ENCODE peak calls at places on chromosomes 7 and 10, in four cellular contexts. G is IMR-90; L is hepatocyte; N is CD8-positive, alpha-beta T cell. Y is an unnamed sample. For H3K27me3 and H3K4me1, the result is how much of the 10 kb centered on the place peaks cover.

GRCh38 chr10:97350138-97350537 is 15.6 kb upstream of the FRAT2 start:
- DNase-seq in L (no peak), G (no peak), N (no peak), Y (no peak)

GRCh38 chr7:75937958-75938786 is 23.2 kb downstream of the POR start:
- DNase-seq in G (peak), L (peak), N (no peak), Y (peak)

GRCh38 chr10:45466784-45467183 is 92.8 kb downstream of the ALOX5 start:
- DNase-seq in L (no peak), N (no peak), G (no peak), Y (no peak)

GRCh38 chr7:44184221-44184873 is 4.9 kb downstream of the GCK start:
- DNase-seq in G (peak), N (no peak), L (peak), Y (no peak)

GRCh38 chr7:2138146-2138765 is 94.5 kb downstream of the MAD1L1 start:
- DNase-seq in G (no peak), N (peak), L (no peak), Y (no peak)

GRCh38 chr10:79241990-79242619 is 105.2 kb upstream of the PPIF start:
- DNase-seq in L (peak), G (peak), N (peak), Y (no peak)

GRCh38 chr7:130009848-130010688 is 41.1 kb downstream of the ZC3HC1 start:
- DNase-seq in N (no peak), G (peak), L (peak), Y (peak)

GRCh38 chr10:53690556-53691240 is 918.1 kb upstream of the MBL2 start:
- DNase-seq in L (no peak), G (no peak), N (no peak), Y (no peak)

GRCh38 chr7:101792051-101792651 is 25.3 kb upstream of the CUX1 start:
- DNase-seq in L (peak), G (no peak), N (no peak), Y (no peak)

GRCh38 chr10:7896297-7896696 is 78.0 kb downstream of the TAF3 start:
- DNase-seq in N (no peak), G (no peak), L (no peak), Y (no peak)

GRCh38 chr7:114631249-114631822 is 216.7 kb downstream of the FOXP2 start:
- DNase-seq in L (no peak), N (no peak), G (no peak), Y (no peak)

GRCh38 chr7:108135446-108136190 is 5.5 kb upstream of the LAMB4 start:
- DNase-seq in N (no peak), G (no peak), L (no peak), Y (no peak)

GRCh38 chr7:122327969-122328368 is 23.4 kb upstream of the FEZF1 start:
- DNase-seq in L (no peak), N (no peak), G (no peak), Y (no peak)

GRCh38 chr10:110432084-110432483 is 65.6 kb upstream of the DUSP5 start:
- DNase-seq in G (no peak), L (no peak), N (no peak), Y (peak)

GRCh38 chr7:149776305-149776704 is 2.9 kb upstream of the ZNF467 start:
- DNase-seq in L (no peak), N (no peak), G (peak), Y (no peak)

GRCh38 chr7:66558201-66558641 is 70.5 kb upstream of the KCTD7 start:
- DNase-seq in L (no peak), G (no peak), N (no peak), Y (no peak)

GRCh38 chr10:79142064-79142491 is 73.3 kb downstream of the ZMIZ1 start:
- DNase-seq in G (peak), N (no peak), L (no peak), Y (no peak)

GRCh38 chr7:137804819-137805218 is 42.0 kb downstream of the DGKI start:
- DNase-seq in N (no peak), L (no peak), G (peak), Y (no peak)

GRCh38 chr7:12570148-12570528 is 382 bp upstream of the SCIN start:
- DNase-seq in L (peak), G (no peak), N (no peak), Y (no peak)

GRCh38 chr10:60810437-60811182 is 32.3 kb downstream of the CDK1 start:
- DNase-seq in N (no peak), G (peak), L (peak), Y (no peak)

GRCh38 chr10:73076361-73077183 is 20.1 kb downstream of the P4HA1 start:
- DNase-seq in N (no peak), L (peak), G (peak), Y (no peak)

GRCh38 chr10:133476641-133476990 is 22.9 kb downstream of the SCART1 start:
- DNase-seq in L (no peak), G (no peak), N (no peak), Y (no peak)

GRCh38 chr7:24834150-24834798 is 77.0 kb upstream of the GSDME start:
- DNase-seq in G (no peak), L (no peak), N (no peak), Y (no peak)

GRCh38 chr7:37448057-37448636 is 517 bp downstream of the ELMO1 start:
- DNase-seq in L (no peak), N (peak), G (no peak), Y (no peak)

GRCh38 chr7:73704640-73705550 is 14.6 kb downstream of the STX1A start:
- DNase-seq in L (peak), G (peak), N (no peak), Y (no peak)

GRCh38 chr7:131071786-131072504 is 255.7 kb upstream of the MKLN1 start:
- DNase-seq in L (no peak), G (peak), N (no peak), Y (no peak)

GRCh38 chr10:1132584-1132983 is 76.4 kb downstream of the WDR37 start:
- DNase-seq in L (no peak), N (no peak), G (no peak), Y (no peak)

GRCh38 chr10:43852141-43852540 is 203.5 kb upstream of the ZNF32 start:
- DNase-seq in G (no peak), N (no peak), L (no peak), Y (no peak)

GRCh38 chr10:102642553-102643345 is 1.5 kb upstream of the TRIM8 start:
- DNase-seq in N (peak), L (peak), G (peak), Y (peak)

GRCh38 chr10:121927361-121927840 is 430 bp downstream of the ATE1 start:
- DNase-seq in G (peak), N (no peak), L (peak), Y (peak)

GRCh38 chr10:29651767-29652166 is 17.0 kb upstream of the SVIL start:
- DNase-seq in G (no peak), L (no peak), N (no peak), Y (no peak)

GRCh38 chr10:48659790-48660189 is 24.9 kb upstream of the WDFY4 start:
- DNase-seq in G (no peak), N (no peak), L (no peak), Y (no peak)

GRCh38 chr7:30502470-30503251 is 2.0 kb downstream of the GGCT start:
- DNase-seq in N (no peak), G (no peak), L (no peak), Y (no peak)

GRCh38 chr7:148929176-148929575 is 45.1 kb upstream of the EZH2 start:
- DNase-seq in N (no peak), G (no peak), L (no peak), Y (no peak)

GRCh38 chr10:120971671-120972070 is 120.5 kb downstream of the WDR11 start:
- DNase-seq in G (no peak), N (no peak), L (no peak), Y (no peak)

GRCh38 chr7:20581956-20582355 is 33.5 kb upstream of the ABCB5 start:
- DNase-seq in G (no peak), N (no peak), L (no peak), Y (no peak)

GRCh38 chr7:3120513-3120912 is 76.8 kb upstream of the CARD11 start:
- DNase-seq in L (no peak), N (no peak), G (no peak), Y (no peak)

GRCh38 chr10:104925232-104925851 is 284.3 kb downstream of the SORCS3 start:
- DNase-seq in L (peak), N (peak), G (no peak), Y (peak)

GRCh38 chr7:155291045-155291530 is 6.6 kb upstream of the INSIG1 start:
- DNase-seq in G (peak), L (peak), N (no peak), Y (peak)

GRCh38 chr7:93115796-93116195 is 2.0 kb downstream of the SAMD9 start:
- DNase-seq in N (no peak), G (peak), L (no peak), Y (no peak)

DNA sequence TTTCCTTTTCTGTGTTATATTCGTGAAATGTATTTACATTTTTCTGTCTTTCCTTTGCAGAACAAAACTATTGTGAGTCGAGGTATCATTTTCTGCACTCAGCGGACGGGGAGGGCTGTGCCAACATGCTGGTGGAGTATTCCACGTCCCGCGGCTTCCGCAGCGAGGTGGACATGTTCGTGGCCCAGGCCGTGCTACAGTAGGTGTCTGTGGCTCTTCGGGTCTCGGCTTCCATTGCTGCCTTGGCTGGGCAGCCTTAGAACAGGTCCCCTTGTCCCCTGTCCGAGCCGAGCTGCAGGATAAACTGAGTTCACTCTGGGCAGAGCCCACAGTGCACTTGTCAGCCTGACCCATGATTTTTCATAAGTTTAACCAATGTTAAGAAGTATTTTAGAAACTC is 14.5 kb downstream of the GET4 start:
- DNase-seq in N (no peak), L (no peak), G (no peak), Y (no peak)
- H3K27me3 ChIP-seq in N (under half), L (under half), G (under half), Y (under half)

GRCh38 chr7:112080974-112081373 is 125.2 kb downstream of the DOCK4 start:
- DNase-seq in G (peak), L (no peak), N (no peak), Y (no peak)
- H3K4me1 ChIP-seq in G (under half), L (under half), N (under half), Y (under half)

GRCh38 chr7:27108390-27109127 is 6.1 kb upstream of the HOXA2 start:
- DNase-seq in G (peak), L (no peak), N (no peak), Y (no peak)

GRCh38 chr7:27110977-27111752 is 8.7 kb upstream of the HOXA2 start:
- DNase-seq in G (peak), L (no peak), N (no peak), Y (no peak)

GRCh38 chr7:27111753-27112277 is 9.3 kb upstream of the HOXA2 start:
- DNase-seq in L (no peak), G (peak), N (no peak), Y (no peak)

GRCh38 chr7:27109533-27110162 is 7.2 kb upstream of the HOXA2 start:
- DNase-seq in L (no peak), G (peak), N (no peak), Y (no peak)

DNA sequence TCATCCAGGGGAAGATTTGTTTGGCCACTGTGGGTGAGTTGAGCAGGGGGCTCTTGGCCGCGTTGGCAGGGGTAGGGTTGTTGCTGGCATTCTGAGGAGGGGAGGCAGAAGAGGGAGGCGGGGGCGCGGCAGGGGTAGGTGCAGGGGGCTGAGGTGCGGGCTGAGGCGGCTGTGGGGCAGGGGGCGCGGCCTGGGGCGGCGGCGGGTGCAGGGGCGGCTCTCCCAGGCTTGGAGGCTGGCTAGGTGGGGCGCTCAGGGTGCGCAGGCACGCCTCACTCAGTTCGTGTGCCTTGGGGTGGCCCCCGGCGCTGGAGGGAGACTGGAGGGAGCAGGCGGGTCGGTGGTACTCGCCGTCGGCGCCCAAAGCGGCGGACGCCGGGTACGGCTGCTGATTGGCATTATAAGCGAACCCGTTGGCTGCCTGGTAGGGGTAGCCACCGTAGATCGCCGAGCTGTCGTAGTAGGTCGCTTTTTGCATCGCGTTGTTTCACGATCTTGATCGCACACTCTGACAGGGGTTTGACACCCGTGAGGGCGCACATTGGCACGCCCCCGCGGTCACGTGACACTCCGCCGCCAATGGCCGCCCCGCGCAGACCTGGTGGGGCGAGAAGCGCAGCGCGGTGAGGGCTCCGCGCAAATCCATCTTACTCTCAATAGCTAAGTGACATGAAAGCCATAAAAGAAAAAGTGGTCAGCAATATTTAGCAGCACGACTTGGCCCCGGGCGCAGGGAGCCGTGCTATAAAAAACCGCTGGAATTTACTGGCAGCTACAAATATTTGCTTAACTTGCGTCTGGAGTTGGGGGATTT is 7.9 kb upstream of the HOXA2 start:
- DNase-seq in G (peak), L (peak), N (no peak), Y (peak)
- H3K27me3 ChIP-seq in G (under half), L (half or more), N (under half), Y (under half)

GRCh38 chr7:120472892-120473291 is 199.9 kb downstream of the KCND2 start:
- DNase-seq in L (no peak), G (no peak), N (no peak), Y (no peak)
- H3K4me1 ChIP-seq in L (under half), G (under half), N (under half), Y (under half)

DNA sequence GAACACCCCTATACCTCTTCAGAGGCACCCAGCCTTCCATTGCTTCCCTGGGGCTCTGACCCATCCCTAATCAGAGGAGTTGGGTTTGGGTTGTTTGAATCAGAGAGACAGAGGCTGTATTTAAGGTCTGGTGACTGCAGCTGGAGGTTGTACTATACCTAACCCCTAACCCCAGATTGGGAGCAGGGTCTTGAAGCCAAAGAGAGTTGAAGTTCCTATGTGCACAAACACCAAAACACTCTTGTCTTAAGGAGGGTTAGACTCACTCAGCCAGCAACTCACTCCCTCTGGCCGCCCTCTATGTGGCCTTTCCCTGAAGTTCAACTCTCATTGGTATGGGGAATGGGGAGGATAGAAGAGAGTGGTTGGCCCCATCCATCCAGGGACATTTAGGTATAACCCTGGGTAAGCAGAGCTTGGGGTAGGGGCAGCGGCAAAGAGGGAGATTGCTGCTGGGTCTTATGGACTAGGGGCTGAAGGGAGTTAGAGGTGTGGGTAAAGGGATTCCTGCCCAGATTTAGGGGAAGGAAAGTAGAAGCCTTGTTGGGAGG is 80.0 kb downstream of the PAX2 start:
- DNase-seq in G (no peak), L (no peak), N (no peak), Y (no peak)
- H3K27me3 ChIP-seq in G (half or more), L (half or more), N (under half), Y (under half)

GRCh38 chr7:28177836-28178235 is 2.8 kb downstream of the JAZF1 start:
- DNase-seq in N (no peak), G (no peak), L (no peak), Y (no peak)

GRCh38 chr7:28176645-28177044 is 4.0 kb downstream of the JAZF1 start:
- DNase-seq in N (no peak), G (no peak), L (no peak), Y (no peak)

GRCh38 chr7:28174442-28174841 is 6.2 kb downstream of the JAZF1 start:
- DNase-seq in G (no peak), L (no peak), N (no peak), Y (no peak)

GRCh38 chr7:28174901-28175661 is 5.5 kb downstream of the JAZF1 start:
- DNase-seq in L (no peak), N (no peak), G (no peak), Y (no peak)

DNA sequence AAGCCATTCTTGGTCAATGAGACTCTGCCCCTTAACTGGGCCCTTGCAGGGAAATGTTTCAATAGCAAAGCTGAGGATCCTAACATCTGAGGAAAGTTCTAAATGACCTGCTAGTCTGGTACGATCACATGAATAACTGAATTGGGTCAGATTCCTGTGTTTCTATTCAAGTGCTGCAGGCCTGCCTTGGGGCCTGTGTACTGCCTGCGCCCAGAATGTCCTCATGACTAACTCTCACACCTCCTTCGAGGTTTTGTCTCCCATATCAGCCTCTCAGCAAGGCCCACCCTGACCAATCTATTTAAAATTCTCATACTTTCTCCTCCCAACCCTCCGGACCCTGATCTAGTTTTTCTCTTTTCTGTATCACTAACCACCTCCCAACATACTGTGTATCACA is 4.4 kb downstream of the JAZF1 start:
- DNase-seq in G (peak), L (no peak), N (no peak), Y (no peak)
- H3K4me1 ChIP-seq in G (under half), L (under half), N (under half), Y (under half)

DNA sequence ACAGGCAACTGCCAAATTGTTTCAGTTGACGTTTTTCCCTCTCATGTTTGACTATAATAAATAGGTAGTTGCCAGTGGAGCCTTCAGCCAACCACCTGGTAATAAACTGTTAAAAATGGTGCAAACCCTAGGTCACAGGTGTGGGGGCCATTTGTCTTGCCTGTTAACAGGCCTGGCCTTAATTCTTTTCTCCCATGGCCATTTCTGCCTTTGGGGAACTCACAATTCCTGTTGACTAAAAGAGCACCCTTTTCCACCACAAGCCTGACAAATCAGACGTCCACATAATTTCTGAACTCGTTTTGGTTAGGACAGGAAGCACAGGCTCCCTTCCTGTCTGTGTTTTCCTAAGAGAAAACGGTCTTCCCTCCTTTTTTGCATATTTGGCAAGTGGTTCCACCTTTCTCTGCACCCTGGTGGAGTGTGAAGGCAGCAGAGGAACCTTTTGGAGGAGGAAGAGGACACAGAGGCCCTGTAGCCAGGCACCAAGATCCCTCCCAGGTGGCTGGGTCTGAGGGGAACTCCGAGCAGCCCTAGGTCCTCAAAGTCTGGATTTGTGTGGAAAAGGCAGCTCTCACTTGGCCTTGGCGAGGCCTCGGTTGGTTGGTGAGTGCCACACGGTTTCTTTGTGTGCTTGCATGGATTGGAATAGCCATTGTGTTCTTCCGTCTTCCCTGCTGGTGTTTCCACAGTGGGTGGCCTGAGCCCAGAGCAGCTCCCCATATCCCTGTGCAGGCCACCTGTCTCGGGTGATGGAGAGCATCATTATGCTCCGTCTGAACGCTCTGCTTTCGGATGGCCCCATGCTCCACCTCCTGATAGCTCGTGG is 4.0 kb downstream of the IKZF1 start:
- DNase-seq in L (no peak), N (peak), G (no peak), Y (no peak)
- H3K27me3 ChIP-seq in L (half or more), N (under half), G (under half), Y (under half)

GRCh38 chr7:126228356-126229061 is 1024.2 kb downstream of the GRM8 start:
- DNase-seq in G (no peak), N (no peak), L (no peak), Y (no peak)
- H3K4me1 ChIP-seq in G (under half), N (under half), L (under half), Y (under half)

GRCh38 chr10:132054564-132054963 is 11.2 kb upstream of the JAKMIP3 start:
- DNase-seq in L (peak), G (no peak), N (no peak), Y (peak)

GRCh38 chr10:132058111-132058745 is 7.5 kb upstream of the JAKMIP3 start:
- DNase-seq in N (no peak), G (no peak), L (no peak), Y (no peak)

GRCh38 chr10:132056663-132057062 is 9.1 kb upstream of the JAKMIP3 start:
- DNase-seq in G (no peak), N (no peak), L (no peak), Y (no peak)

GRCh38 chr10:132057191-132057681 is 8.5 kb upstream of the JAKMIP3 start:
- DNase-seq in N (no peak), L (no peak), G (no peak), Y (no peak)

GRCh38 chr10:132055616-132056015 is 10.1 kb upstream of the JAKMIP3 start:
- DNase-seq in G (no peak), N (no peak), L (no peak), Y (no peak)
- H3K27me3 ChIP-seq in G (under half), N (under half), L (under half), Y (under half)

Y was measured in Caco-2.